ENCODE peak calls at places on chromosomes 2 and 18, in seven cellular contexts. One of them, this sample, is unnamed.

GRCh38 chr18:55314031-55314430 is 274.0 kb downstream of the TCF4 start:
- DNase-seq in NCI-H774: no peak
- DNase-seq in CD4-positive, CD25-positive, alpha-beta regulatory T cell: no peak
- DNase-seq in HT-29: no peak
- DNase-seq in endodermal cell: no peak
- DNase-seq in HS-5: no peak
- DNase-seq in frontal cortex: no peak
- DNase-seq in this sample: no peak

GRCh38 chr2:119888673-119889072 is 124.2 kb upstream of the EPB41L5 start:
- DNase-seq in endodermal cell: no peak
- DNase-seq in frontal cortex: no peak
- DNase-seq in HS-5: peak; percentile 70
- DNase-seq in CD4-positive, CD25-positive, alpha-beta regulatory T cell: no peak
- DNase-seq in NCI-H774: no peak
- DNase-seq in HT-29: no peak
- DNase-seq in this sample: no peak

GRCh38 chr2:60710707-60711106 is 45.4 kb upstream of the PAPOLG start:
- DNase-seq in HS-5: no peak
- DNase-seq in endodermal cell: peak; percentile 31
- DNase-seq in frontal cortex: no peak
- DNase-seq in NCI-H774: no peak
- DNase-seq in CD4-positive, CD25-positive, alpha-beta regulatory T cell: no peak
- DNase-seq in HT-29: no peak
- DNase-seq in this sample: no peak

GRCh38 chr2:201911372-201911771 is 105.0 kb downstream of the CDK15 start:
- DNase-seq in CD4-positive, CD25-positive, alpha-beta regulatory T cell: no peak
- DNase-seq in endodermal cell: no peak
- DNase-seq in HT-29: no peak
- DNase-seq in NCI-H774: no peak
- DNase-seq in HS-5: no peak
- DNase-seq in frontal cortex: no peak
- DNase-seq in this sample: peak; percentile 4

GRCh38 chr2:172693037-172693436 is 42.6 kb upstream of the RAPGEF4 start:
- DNase-seq in endodermal cell: no peak
- DNase-seq in HS-5: peak; percentile 99
- DNase-seq in NCI-H774: peak; percentile 20
- DNase-seq in HT-29: peak; percentile 86
- DNase-seq in frontal cortex: no peak
- DNase-seq in CD4-positive, CD25-positive, alpha-beta regulatory T cell: peak; percentile 12
- DNase-seq in this sample: no peak

GRCh38 chr2:53087282-53087882 is 680.2 kb upstream of the CHAC2 start:
- DNase-seq in frontal cortex: no peak
- DNase-seq in NCI-H774: no peak
- DNase-seq in endodermal cell: no peak
- DNase-seq in HS-5: peak; percentile 80
- DNase-seq in HT-29: no peak
- DNase-seq in CD4-positive, CD25-positive, alpha-beta regulatory T cell: no peak
- DNase-seq in this sample: no peak

GRCh38 chr2:112141623-112142001 is 3.4 kb downstream of the FBLN7 start:
- DNase-seq in CD4-positive, CD25-positive, alpha-beta regulatory T cell: no peak
- DNase-seq in endodermal cell: no peak
- DNase-seq in HS-5: no peak
- DNase-seq in NCI-H774: peak; percentile 63
- DNase-seq in HT-29: no peak
- DNase-seq in frontal cortex: no peak
- DNase-seq in this sample: no peak

GRCh38 chr2:108786008-108786353 is 590 bp upstream of the CCDC138 start:
- DNase-seq in HS-5: no peak
- DNase-seq in NCI-H774: no peak
- DNase-seq in CD4-positive, CD25-positive, alpha-beta regulatory T cell: no peak
- DNase-seq in frontal cortex: no peak
- DNase-seq in HT-29: peak; percentile 11
- DNase-seq in endodermal cell: no peak
- DNase-seq in this sample: no peak

GRCh38 chr18:42576141-42576540 is 539.3 kb downstream of the RIT2 start:
- DNase-seq in frontal cortex: no peak
- DNase-seq in endodermal cell: no peak
- DNase-seq in HT-29: no peak
- DNase-seq in CD4-positive, CD25-positive, alpha-beta regulatory T cell: no peak
- DNase-seq in NCI-H774: no peak
- DNase-seq in HS-5: no peak
- DNase-seq in this sample: no peak